ENCODE peak calls at places on chromosomes 2 and 18, in four cellular contexts. J is psoas muscle, O is fibroblast of lung, S is BE2C. G is an unnamed sample.

GRCh38 chr2:224847961-224848850 is 132.0 kb upstream of the CCDC195 start:
- DNase-seq in J (no peak), S (peak; percentile 31), O (peak; percentile 91), G (peak; percentile 78)

GRCh38 chr2:201813996-201814845 is 7.9 kb downstream of the CDK15 start:
- DNase-seq in J (no peak), S (no peak), O (peak; percentile 46), G (no peak)

GRCh38 chr2:111918383-111918806 is 20.0 kb downstream of the MERTK start:
- DNase-seq in S (peak; percentile 70), O (peak; percentile 82), J (no peak), G (peak; percentile 91)

GRCh38 chr2:37632310-37632709 is 39.1 kb downstream of the CDC42EP3 start:
- DNase-seq in J (no peak), S (no peak), O (no peak), G (no peak)

GRCh38 chr2:6080837-6081541 is 388.8 kb downstream of the SOX11 start:
- DNase-seq in O (peak; percentile 25), J (no peak), S (no peak), G (no peak)

GRCh38 chr2:95025406-95026319 is at the start of gene MAL:
- DNase-seq in S (no peak), J (no peak), O (peak; percentile 7), G (no peak)

GRCh38 chr2:238389985-238390682 is 36.6 kb upstream of the ASB1 start:
- DNase-seq in S (no peak), O (peak; percentile 78), J (no peak), G (no peak)

GRCh38 chr2:152466925-152467676 is 132.1 kb downstream of the FMNL2 start:
- DNase-seq in S (no peak), J (no peak), O (peak; percentile 44), G (no peak)

GRCh38 chr2:150088538-150088937 is 398.9 kb downstream of the RND3 start:
- DNase-seq in S (no peak), J (no peak), O (peak; percentile 36), G (no peak)

GRCh38 chr2:20065885-20066602 is 14.6 kb upstream of the LAPTM4A start:
- DNase-seq in J (peak; percentile 70), S (peak; percentile 78), O (peak; percentile 65), G (peak; percentile 74)

GRCh38 chr2:103387888-103388287 is 626.1 kb downstream of the TMEM182 start:
- DNase-seq in O (no peak), S (no peak), J (no peak), G (no peak)

GRCh38 chr18:55763298-55763697 is 175.3 kb upstream of the TCF4 start:
- DNase-seq in S (no peak), O (peak; percentile 91), J (no peak), G (peak; percentile 71)
- TF ChIP-seq CTCF in S (no peak), O (no peak), J (no peak), G (no peak)

GRCh38 chr2:68774569-68775271 is 40.1 kb downstream of the ARHGAP25 start:
- DNase-seq in J (peak; percentile 61), S (no peak), O (peak; percentile 13), G (no peak)
- H3K4me3 ChIP-seq in J (peak overlapping the region; percentile 57), S (no peak overlapping the region), O (peak overlapping the region; percentile 32), G (no peak overlapping the region)

GRCh38 chr2:124209441-124209840 is 184.4 kb downstream of the CNTNAP5 start:
- DNase-seq in O (no peak), J (no peak), S (no peak), G (no peak)
- TF ChIP-seq CTCF in O (no peak), J (no peak), S (no peak), G (no peak)

GRCh38 chr2:64865831-64866146 is 123.4 kb upstream of the SLC1A4 start:
- DNase-seq in O (no peak), J (no peak), S (no peak), G (no peak)
- H3K4me3 ChIP-seq in O (peak overlapping the region; percentile 63), J (peak overlapping the region; percentile 79), S (no peak overlapping the region), G (no peak overlapping the region)

GRCh38 chr18:22935431-22935830 is 2.3 kb downstream of the RBBP8 start:
- DNase-seq in O (no peak), S (no peak), J (no peak), G (no peak)
- TF ChIP-seq CTCF in O (no peak), S (no peak), J (no peak), G (no peak)

GRCh38 chr2:144836635-144837350 is 316.9 kb upstream of the ZEB2 start:
- DNase-seq in S (no peak), J (no peak), O (peak; percentile 73), G (peak; percentile 81)
- H3K4me3 ChIP-seq in S (no peak overlapping the region), J (no peak overlapping the region), O (no peak overlapping the region), G (no peak overlapping the region)

GRCh38 chr18:25099838-25100393 is 252.1 kb downstream of the ZNF521 start:
- DNase-seq in J (no peak), O (no peak), S (no peak), G (peak; percentile 49)
- TF ChIP-seq CTCF in J (no peak), O (no peak), S (no peak), G (no peak)

GRCh38 chr18:7032537-7032936 is 85.1 kb downstream of the LAMA1 start:
- DNase-seq in O (no peak), J (no peak), S (no peak), G (no peak)

GRCh38 chr18:7037470-7037869 is 80.1 kb downstream of the LAMA1 start:
- DNase-seq in J (no peak), O (no peak), S (no peak), G (no peak)

GRCh38 chr18:7034924-7035323 is 82.7 kb downstream of the LAMA1 start:
- DNase-seq in S (no peak), J (no peak), O (no peak), G (no peak)

GRCh38 chr18:7035807-7036206 is 81.8 kb downstream of the LAMA1 start:
- DNase-seq in S (no peak), O (no peak), J (no peak), G (no peak)

GRCh38 chr18:7038330-7038846 is 79.2 kb downstream of the LAMA1 start:
- DNase-seq in J (peak; percentile 84), O (peak; percentile 97), S (peak; percentile 16), G (peak; percentile 88)
- H3K4me3 ChIP-seq in J (peak overlapping the region; percentile 18), O (peak overlapping the region; percentile 23), S (no peak overlapping the region), G (no peak overlapping the region)

GRCh38 chr2:133173224-133173623 is 395.0 kb downstream of the NCKAP5 start:
- DNase-seq in S (no peak), J (no peak), O (no peak), G (no peak)
- TF ChIP-seq CTCF in S (no peak), J (no peak), O (no peak), G (no peak)

GRCh38 chr2:189661148-189661956 is at the start of gene ASNSD1:
- DNase-seq in J (peak; percentile 99), S (peak; percentile 99), O (peak; percentile 99), G (peak; percentile 100)
- H3K4me3 ChIP-seq in J (peak within 1 kb of the TSS; percentile 88), S (peak within 1 kb of the TSS; percentile 98), O (peak within 1 kb of the TSS; percentile 90), G (peak within 1 kb of the TSS; percentile 93)

G was measured in astrocyte of the spinal cord.